ENCODE peak calls at places on chromosomes 4 and X, in nine cellular contexts. D is RPMI7951; Z is activated T-helper 1 cell treated with anti-CD3 and anti-CD28 coated beads, Interleukin-2, amount 50 U/mL, for 16 hours; N is left lung; W is G401; M is heart left ventricle; S is activated T-cell treated with anti-CD3 and anti-CD28 coated beads for 1 hour; B is psoas muscle; E is activated CD4-positive, CD25-positive, alpha-beta regulatory T cell treated with anti-CD3 and anti-CD28 coated beads, Interleukin-2, amount 50 U/mL, for 16 hours. Q is an unnamed sample.

GRCh38 chr4:74463123-74463522 is 18.2 kb downstream of the AREG start:
- DNase-seq in E (no peak), N (no peak), D (no peak), S (no peak), M (no peak), Z (no peak), B (no peak), W (no peak), Q (no peak)

GRCh38 chr4:73518340-73518739 is 36.8 kb downstream of the AFM start:
- DNase-seq in S (no peak), B (no peak), N (no peak), W (no peak), E (no peak), D (no peak), M (no peak), Z (no peak), Q (no peak)

GRCh38 chr4:13584481-13584880 is 40.2 kb upstream of the NKX3-2 start:
- DNase-seq in N (no peak), S (no peak), B (no peak), E (no peak), D (no peak), M (no peak), Z (no peak), W (no peak), Q (no peak)

GRCh38 chrX:35726176-35726575 is 72.0 kb upstream of the MAGEB16 start:
- DNase-seq in E (no peak), Z (no peak), W (no peak), D (no peak), B (no peak), M (no peak), N (no peak), S (no peak), Q (no peak)

GRCh38 chrX:150848914-150849365 is 49.5 kb downstream of the CD99L2 start:
- DNase-seq in B (no peak), S (no peak), W (no peak), E (no peak), D (no peak), N (peak), Z (no peak), M (no peak), Q (no peak)

GRCh38 chr4:184983660-184984356 is 34.5 kb upstream of the HELT start:
- DNase-seq in N (peak), S (peak), M (peak), B (peak), E (no peak), W (peak), Z (peak), D (peak), Q (no peak)

GRCh38 chrX:15616531-15616930 is 15.8 kb upstream of the ACE2 start:
- DNase-seq in W (no peak), D (no peak), Z (no peak), E (no peak), B (peak), M (no peak), S (no peak), N (no peak), Q (no peak)

GRCh38 chrX:153669174-153669890 is 4.3 kb downstream of the PNCK start:
- DNase-seq in B (no peak), M (no peak), Z (peak), D (no peak), N (peak), W (no peak), E (no peak), S (peak), Q (no peak)

GRCh38 chrX:13669246-13669689 is 16.3 kb downstream of the TCEANC start:
- DNase-seq in D (peak), E (peak), B (no peak), W (no peak), Z (peak), N (peak), M (peak), S (no peak), Q (no peak)

GRCh38 chr4:11134705-11135104 is 294.0 kb downstream of the HS3ST1 start:
- DNase-seq in E (no peak), M (no peak), D (no peak), N (no peak), W (no peak), B (no peak), Z (no peak), S (no peak), Q (no peak)

GRCh38 chr4:98711526-98711925 is 53.1 kb upstream of the TSPAN5 start:
- DNase-seq in S (no peak), B (no peak), M (no peak), N (no peak), Z (no peak), E (no peak), W (no peak), D (no peak), Q (no peak)

GRCh38 chr4:6359536-6360308 is 90.1 kb downstream of the WFS1 start:
- DNase-seq in M (no peak), S (no peak), E (no peak), D (no peak), B (no peak), Z (no peak), N (no peak), W (peak), Q (no peak)

Q was measured in iPS DF 19.7.